ENCODE peak calls at places on chromosomes 4 and X, in five cellular contexts. T is fibroblast of the aortic adventitia, Y is bronchial epithelial cell, A is upper lobe of right lung, S is IMR-90. E is an unnamed sample.

GRCh38 chr4:57184378-57185031 is 74.3 kb upstream of the IGFBP7 start:
- DNase-seq in T (no peak), S (no peak), Y (no peak), A (no peak), E (no peak)

GRCh38 chr4:7291372-7292135 is 99.2 kb downstream of the SORCS2 start:
- DNase-seq in A (no peak), S (peak), Y (no peak), T (no peak), E (no peak)

GRCh38 chrX:148691456-148691855 is 191.0 kb downstream of the AFF2 start:
- DNase-seq in Y (peak), A (no peak), S (no peak), T (peak), E (no peak)

GRCh38 chrX:9189286-9189685 is 155.4 kb upstream of the FAM9B start:
- DNase-seq in S (no peak), T (no peak), A (no peak), Y (no peak), E (no peak)

GRCh38 chr4:41709844-41710481 is 38.6 kb downstream of the PHOX2B start:
- DNase-seq in S (peak), T (peak), A (no peak), Y (peak), E (peak)

GRCh38 chr4:107036602-107037151 is 564 bp upstream of the DKK2 start:
- DNase-seq in T (peak), S (no peak), Y (no peak), A (no peak), E (no peak)

GRCh38 chr4:66376921-66377320 is 706.6 kb upstream of the EPHA5 start:
- DNase-seq in A (no peak), Y (no peak), S (no peak), T (peak), E (no peak)

GRCh38 chr4:30616943-30617646 is 103.1 kb upstream of the PCDH7 start:
- DNase-seq in T (peak), S (peak), Y (peak), A (no peak), E (peak)

GRCh38 chr4:4461850-4462249 is 74.9 kb downstream of the NSG1 start:
- DNase-seq in Y (no peak), T (no peak), A (peak), S (no peak), E (no peak)

GRCh38 chrX:131802836-131803626 is 220.1 kb upstream of the STK26 start:
- DNase-seq in T (peak), Y (no peak), S (peak), A (no peak), E (no peak)

GRCh38 chr4:128553665-128554515 is 255.6 kb upstream of the JADE1 start:
- DNase-seq in S (no peak), T (no peak), Y (no peak), A (no peak), E (no peak)

GRCh38 chr4:108117473-108118182 is 51.1 kb downstream of the LEF1 start:
- DNase-seq in S (no peak), A (no peak), Y (no peak), T (no peak), E (no peak)

GRCh38 chr4:71472946-71473345 is 134.1 kb downstream of the SLC4A4 start:
- DNase-seq in Y (peak), S (peak), T (peak), A (no peak), E (peak)

GRCh38 chrX:40152706-40153334 is 55.1 kb upstream of the BCOR start:
- DNase-seq in T (no peak), S (no peak), A (peak), Y (no peak), E (no peak)

GRCh38 chrX:14026121-14026520 is 3.6 kb downstream of the GEMIN8 start:
- DNase-seq in A (no peak), T (no peak), S (no peak), Y (no peak), E (no peak)

GRCh38 chr4:41015031-41015675 is 199.2 kb downstream of the APBB2 start:
- DNase-seq in T (peak), S (no peak), Y (no peak), A (no peak), E (no peak)

GRCh38 chr4:128350449-128351045 is 62.9 kb upstream of the PGRMC2 start:
- DNase-seq in Y (no peak), S (no peak), T (no peak), A (no peak), E (no peak)

GRCh38 chr4:121096629-121097028 is 24.3 kb upstream of the NDNF start:
- DNase-seq in T (peak), A (no peak), Y (peak), S (peak), E (peak)

GRCh38 chr4:86615501-86615900 is 21.4 kb downstream of the PTPN13 start:
- DNase-seq in A (no peak), T (no peak), Y (no peak), S (no peak), E (no peak)

GRCh38 chr4:176498857-176499256 is 179.1 kb downstream of the SPCS3 start:
- DNase-seq in Y (no peak), T (peak), A (no peak), S (peak), E (no peak)

GRCh38 chrX:110509778-110510510 is 151.3 kb downstream of the RTL9 start:
- DNase-seq in A (no peak), T (no peak), S (no peak), Y (no peak), E (no peak)

GRCh38 chr4:172688536-172688935 is 480.1 kb upstream of the GALNT7 start:
- DNase-seq in S (no peak), A (no peak), T (no peak), Y (no peak), E (no peak)

GRCh38 chr4:86791126-86791525 is 58.1 kb downstream of the SLC10A6 start:
- DNase-seq in Y (no peak), A (no peak), S (no peak), T (no peak), E (no peak)

GRCh38 chr4:112938461-112939058 is 110.9 kb upstream of the ANK2 start:
- DNase-seq in T (peak), A (no peak), S (peak), Y (peak), E (peak)

GRCh38 chr4:93299116-93299515 is 529.4 kb upstream of the ATOH1 start:
- DNase-seq in T (no peak), A (no peak), S (no peak), Y (no peak), E (no peak)

DNA sequence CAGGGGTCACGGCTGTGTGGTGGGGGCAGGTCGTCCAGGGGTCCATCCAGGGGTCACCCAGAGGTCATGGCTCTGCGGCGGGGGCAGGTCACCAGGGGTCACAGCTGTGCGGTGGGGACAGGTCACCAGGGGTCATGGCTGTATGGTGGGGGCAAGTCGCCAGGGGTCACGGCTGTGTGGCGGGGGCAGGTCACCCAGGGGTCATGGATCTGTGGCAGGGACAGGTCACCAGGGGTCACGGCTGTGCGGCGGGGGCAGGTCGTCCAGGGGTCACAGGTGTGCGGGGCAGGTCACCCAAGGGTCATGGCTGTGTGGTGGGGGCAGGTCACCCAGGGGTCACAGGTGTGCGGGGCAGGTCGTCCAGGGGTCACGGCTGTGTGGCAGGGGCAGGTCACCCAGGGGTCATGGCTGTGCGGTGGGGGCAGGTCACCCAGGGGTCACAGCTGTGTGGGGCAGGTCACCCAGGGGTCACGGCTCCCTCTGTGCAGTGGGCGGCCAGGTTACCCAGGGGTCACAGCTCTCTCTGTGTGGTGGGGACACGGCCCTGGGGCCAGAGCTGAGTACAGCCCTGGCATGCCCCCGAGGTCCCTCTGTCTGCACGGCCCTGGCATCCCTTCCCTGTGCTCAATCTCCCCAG is 15.9 kb downstream of the ATP5ME start:
- DNase-seq in S (no peak), A (no peak), T (no peak), Y (no peak), E (no peak)
- H3K4me3 ChIP-seq in S (no peak), A (no peak), T (no peak), Y (no peak), E (no peak)

GRCh38 chrX:17590892-17591740 is 146.2 kb upstream of the SCML1 start:
- DNase-seq in Y (peak), S (peak), A (no peak), T (peak), E (peak)
- TF ChIP-seq CTCF in Y (peak), S (peak), A (peak), T (peak), E (peak)

GRCh38 chrX:21658746-21659145 is 616 bp upstream of the KLHL34 start:
- DNase-seq in A (no peak), Y (no peak), S (no peak), T (no peak), E (peak)
- H3K4me3 ChIP-seq in A (no peak), Y (no peak), S (no peak), T (no peak), E (no peak)

GRCh38 chr4:171594293-171594692 is 218.9 kb upstream of the GALNTL6 start:
- DNase-seq in A (no peak), S (no peak), T (no peak), Y (no peak), E (no peak)
- TF ChIP-seq CTCF in A (no peak), S (no peak), T (no peak), Y (no peak), E (no peak)